ENCODE peak calls at places on chromosomes 16 and 17, in ten cellular contexts. One of them, this sample, is unnamed.
A peak's percentile ranks its signal among the peaks of the same experiment; 100 is the strongest.

GRCh38 chr17:83177611-83178532 is 98.5 kb downstream of the METRNL start:
- DNase-seq in BE2C: peak; percentile 4
- DNase-seq in WTC11: peak; percentile 7
- DNase-seq in PC-9: no peak
- DNase-seq in Panc1: no peak
- DNase-seq in brain microvascular endothelial cell: no peak
- DNase-seq in neural progenitor cell: no peak
- DNase-seq in fibroblast of mammary gland: no peak
- DNase-seq in mammary epithelial cell: no peak
- DNase-seq in GM10248: no peak
- DNase-seq in this sample: no peak

GRCh38 chr16:12437761-12438440 is 365.8 kb downstream of the CPPED1 start:
- DNase-seq in Panc1: no peak
- DNase-seq in WTC11: no peak
- DNase-seq in PC-9: no peak
- DNase-seq in brain microvascular endothelial cell: no peak
- DNase-seq in fibroblast of mammary gland: no peak
- DNase-seq in neural progenitor cell: no peak
- DNase-seq in mammary epithelial cell: no peak
- DNase-seq in GM10248: no peak
- DNase-seq in BE2C: no peak
- DNase-seq in this sample: no peak

GRCh38 chr17:81228420-81228819 is 5.7 kb upstream of the CEP131 start:
- DNase-seq in PC-9: no peak
- DNase-seq in BE2C: no peak
- DNase-seq in neural progenitor cell: no peak
- DNase-seq in GM10248: peak; percentile 57
- DNase-seq in WTC11: no peak
- DNase-seq in fibroblast of mammary gland: no peak
- DNase-seq in brain microvascular endothelial cell: no peak
- DNase-seq in mammary epithelial cell: no peak
- DNase-seq in Panc1: no peak
- DNase-seq in this sample: no peak

GRCh38 chr16:5024632-5025031 is 9.1 kb downstream of the NAGPA start:
- DNase-seq in PC-9: peak; percentile 29
- DNase-seq in fibroblast of mammary gland: peak; percentile 35
- DNase-seq in GM10248: no peak
- DNase-seq in BE2C: no peak
- DNase-seq in mammary epithelial cell: peak; percentile 45
- DNase-seq in WTC11: no peak
- DNase-seq in brain microvascular endothelial cell: no peak
- DNase-seq in Panc1: no peak
- DNase-seq in neural progenitor cell: peak; percentile 37
- DNase-seq in this sample: no peak

GRCh38 chr16:1642148-1642547 is 30.0 kb downstream of the CRAMP1 start:
- DNase-seq in brain microvascular endothelial cell: no peak
- DNase-seq in fibroblast of mammary gland: no peak
- DNase-seq in GM10248: no peak
- DNase-seq in BE2C: no peak
- DNase-seq in WTC11: no peak
- DNase-seq in neural progenitor cell: no peak
- DNase-seq in PC-9: no peak
- DNase-seq in Panc1: no peak
- DNase-seq in mammary epithelial cell: no peak
- DNase-seq in this sample: no peak

GRCh38 chr16:21071741-21072140 is 78.9 kb downstream of the DNAH3 start:
- DNase-seq in BE2C: no peak
- DNase-seq in PC-9: no peak
- DNase-seq in GM10248: no peak
- DNase-seq in mammary epithelial cell: peak; percentile 54
- DNase-seq in fibroblast of mammary gland: no peak
- DNase-seq in brain microvascular endothelial cell: no peak
- DNase-seq in WTC11: no peak
- DNase-seq in neural progenitor cell: no peak
- DNase-seq in Panc1: no peak
- DNase-seq in this sample: no peak

GRCh38 chr17:55351027-55351625 is 70.5 kb downstream of the MMD start:
- DNase-seq in PC-9: no peak
- DNase-seq in fibroblast of mammary gland: no peak
- DNase-seq in BE2C: no peak
- DNase-seq in brain microvascular endothelial cell: no peak
- DNase-seq in mammary epithelial cell: no peak
- DNase-seq in GM10248: no peak
- DNase-seq in Panc1: no peak
- DNase-seq in neural progenitor cell: no peak
- DNase-seq in WTC11: no peak
- DNase-seq in this sample: no peak

GRCh38 chr17:21072623-21073278 is 29.9 kb upstream of the USP22 start:
- DNase-seq in WTC11: peak; percentile 28
- DNase-seq in PC-9: no peak
- DNase-seq in fibroblast of mammary gland: no peak
- DNase-seq in brain microvascular endothelial cell: no peak
- DNase-seq in Panc1: no peak
- DNase-seq in BE2C: no peak
- DNase-seq in GM10248: no peak
- DNase-seq in mammary epithelial cell: no peak
- DNase-seq in neural progenitor cell: no peak
- DNase-seq in this sample: no peak

GRCh38 chr17:63279498-63280230 is 166.4 kb downstream of the CYB561 start:
- DNase-seq in PC-9: no peak
- DNase-seq in neural progenitor cell: no peak
- DNase-seq in mammary epithelial cell: peak; percentile 90
- DNase-seq in fibroblast of mammary gland: peak; percentile 88
- DNase-seq in brain microvascular endothelial cell: peak; percentile 32
- DNase-seq in BE2C: no peak
- DNase-seq in GM10248: no peak
- DNase-seq in WTC11: no peak
- DNase-seq in Panc1: no peak
- DNase-seq in this sample: no peak

GRCh38 chr17:9268546-9268945 is 247.2 kb downstream of the NTN1 start:
- DNase-seq in fibroblast of mammary gland: no peak
- DNase-seq in brain microvascular endothelial cell: no peak
- DNase-seq in BE2C: no peak
- DNase-seq in PC-9: no peak
- DNase-seq in WTC11: no peak
- DNase-seq in Panc1: no peak
- DNase-seq in neural progenitor cell: no peak
- DNase-seq in GM10248: no peak
- DNase-seq in mammary epithelial cell: no peak
- DNase-seq in this sample: no peak

GRCh38 chr17:49036270-49036626 is 39.1 kb downstream of the IGF2BP1 start:
- DNase-seq in neural progenitor cell: no peak
- DNase-seq in GM10248: no peak
- DNase-seq in fibroblast of mammary gland: no peak
- DNase-seq in Panc1: no peak
- DNase-seq in PC-9: no peak
- DNase-seq in mammary epithelial cell: no peak
- DNase-seq in BE2C: no peak
- DNase-seq in WTC11: no peak
- DNase-seq in brain microvascular endothelial cell: no peak
- DNase-seq in this sample: no peak
- TF ChIP-seq CTCF in neural progenitor cell: no peak
- TF ChIP-seq CTCF in GM10248: no peak
- TF ChIP-seq CTCF in fibroblast of mammary gland: no peak
- TF ChIP-seq CTCF in Panc1: no peak
- TF ChIP-seq CTCF in PC-9: no peak
- TF ChIP-seq CTCF in mammary epithelial cell: no peak
- TF ChIP-seq CTCF in BE2C: no peak
- TF ChIP-seq CTCF in WTC11: no peak
- TF ChIP-seq CTCF in brain microvascular endothelial cell: no peak
- TF ChIP-seq CTCF in this sample: no peak

DNA sequence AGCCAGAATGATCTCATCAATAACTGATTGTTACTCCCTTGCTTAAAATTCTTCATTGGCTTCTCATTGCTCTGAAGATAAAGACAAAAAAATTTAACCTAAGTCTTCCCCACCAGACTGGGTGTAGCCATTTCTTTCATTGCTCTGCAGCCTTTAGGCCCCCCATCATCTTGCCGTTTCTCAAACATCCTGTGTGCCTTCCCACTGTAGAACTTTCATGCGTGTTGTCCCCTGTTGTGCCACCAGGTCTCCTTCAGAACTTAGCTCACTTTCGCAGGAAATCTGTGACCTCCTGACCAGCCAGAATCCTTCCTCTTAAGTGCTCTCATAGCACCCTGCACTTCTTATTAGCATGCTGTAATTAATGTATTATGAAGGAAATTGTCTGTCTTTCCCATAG is 31.8 kb downstream of the TNRC6C start:
- DNase-seq in mammary epithelial cell: no peak
- DNase-seq in WTC11: no peak
- DNase-seq in GM10248: no peak
- DNase-seq in BE2C: no peak
- DNase-seq in PC-9: no peak
- DNase-seq in neural progenitor cell: no peak
- DNase-seq in fibroblast of mammary gland: no peak
- DNase-seq in brain microvascular endothelial cell: no peak
- DNase-seq in Panc1: no peak
- DNase-seq in this sample: no peak
- TF ChIP-seq CTCF in mammary epithelial cell: no peak
- TF ChIP-seq CTCF in WTC11: no peak
- TF ChIP-seq CTCF in GM10248: no peak
- TF ChIP-seq CTCF in BE2C: no peak
- TF ChIP-seq CTCF in PC-9: no peak
- TF ChIP-seq CTCF in neural progenitor cell: no peak
- TF ChIP-seq CTCF in fibroblast of mammary gland: no peak
- TF ChIP-seq CTCF in brain microvascular endothelial cell: no peak
- TF ChIP-seq CTCF in Panc1: no peak
- TF ChIP-seq CTCF in this sample: no peak

GRCh38 chr16:62254847-62255246 is 218.6 kb upstream of the CDH8 start:
- DNase-seq in WTC11: no peak
- DNase-seq in brain microvascular endothelial cell: no peak
- DNase-seq in GM10248: no peak
- DNase-seq in fibroblast of mammary gland: no peak
- DNase-seq in PC-9: no peak
- DNase-seq in BE2C: peak; percentile 74
- DNase-seq in neural progenitor cell: no peak
- DNase-seq in Panc1: no peak
- DNase-seq in mammary epithelial cell: peak; percentile 84
- DNase-seq in this sample: no peak

GRCh38 chr16:62253926-62254325 is 217.7 kb upstream of the CDH8 start:
- DNase-seq in BE2C: peak; percentile 13
- DNase-seq in fibroblast of mammary gland: no peak
- DNase-seq in PC-9: no peak
- DNase-seq in brain microvascular endothelial cell: no peak
- DNase-seq in WTC11: no peak
- DNase-seq in GM10248: no peak
- DNase-seq in Panc1: no peak
- DNase-seq in mammary epithelial cell: peak; percentile 93
- DNase-seq in neural progenitor cell: no peak
- DNase-seq in this sample: no peak

GRCh38 chr16:62249069-62249468 is 212.8 kb upstream of the CDH8 start:
- DNase-seq in PC-9: no peak
- DNase-seq in GM10248: no peak
- DNase-seq in brain microvascular endothelial cell: no peak
- DNase-seq in fibroblast of mammary gland: no peak
- DNase-seq in neural progenitor cell: no peak
- DNase-seq in Panc1: no peak
- DNase-seq in BE2C: no peak
- DNase-seq in WTC11: no peak
- DNase-seq in mammary epithelial cell: no peak
- DNase-seq in this sample: no peak
- TF ChIP-seq CTCF in PC-9: no peak
- TF ChIP-seq CTCF in GM10248: no peak
- TF ChIP-seq CTCF in brain microvascular endothelial cell: no peak
- TF ChIP-seq CTCF in fibroblast of mammary gland: no peak
- TF ChIP-seq CTCF in neural progenitor cell: peak; percentile 9
- TF ChIP-seq CTCF in Panc1: peak; percentile 13
- TF ChIP-seq CTCF in BE2C: peak; percentile 37
- TF ChIP-seq CTCF in WTC11: no peak
- TF ChIP-seq CTCF in mammary epithelial cell: no peak
- TF ChIP-seq CTCF in this sample: no peak

GRCh38 chr16:83952587-83952939 is 477 bp upstream of the OSGIN1 start:
- DNase-seq in brain microvascular endothelial cell: no peak
- DNase-seq in PC-9: no peak
- DNase-seq in WTC11: no peak
- DNase-seq in neural progenitor cell: no peak
- DNase-seq in BE2C: no peak
- DNase-seq in GM10248: no peak
- DNase-seq in mammary epithelial cell: no peak
- DNase-seq in fibroblast of mammary gland: peak; percentile 65
- DNase-seq in Panc1: no peak
- DNase-seq in this sample: no peak

GRCh38 chr16:83955218-83956130 is 2.4 kb downstream of the OSGIN1 start:
- DNase-seq in PC-9: no peak
- DNase-seq in GM10248: no peak
- DNase-seq in Panc1: no peak
- DNase-seq in WTC11: no peak
- DNase-seq in BE2C: no peak
- DNase-seq in mammary epithelial cell: no peak
- DNase-seq in brain microvascular endothelial cell: peak; percentile 55
- DNase-seq in neural progenitor cell: no peak
- DNase-seq in fibroblast of mammary gland: peak; percentile 58
- DNase-seq in this sample: no peak

GRCh38 chr16:83954577-83955016 is 1.6 kb downstream of the OSGIN1 start:
- DNase-seq in brain microvascular endothelial cell: peak; percentile 64
- DNase-seq in neural progenitor cell: no peak
- DNase-seq in Panc1: no peak
- DNase-seq in GM10248: no peak
- DNase-seq in BE2C: no peak
- DNase-seq in PC-9: peak; percentile 61
- DNase-seq in fibroblast of mammary gland: peak; percentile 28
- DNase-seq in WTC11: no peak
- DNase-seq in mammary epithelial cell: peak; percentile 28
- DNase-seq in this sample: no peak

GRCh38 chr16:83952940-83953795 is at the start of gene OSGIN1:
- DNase-seq in WTC11: no peak
- DNase-seq in GM10248: peak; percentile 88
- DNase-seq in brain microvascular endothelial cell: peak; percentile 91
- DNase-seq in PC-9: peak; percentile 93
- DNase-seq in mammary epithelial cell: peak; percentile 92
- DNase-seq in Panc1: peak; percentile 69
- DNase-seq in BE2C: peak; percentile 77
- DNase-seq in neural progenitor cell: peak; percentile 59
- DNase-seq in fibroblast of mammary gland: peak; percentile 92
- DNase-seq in this sample: peak; percentile 94

DNA sequence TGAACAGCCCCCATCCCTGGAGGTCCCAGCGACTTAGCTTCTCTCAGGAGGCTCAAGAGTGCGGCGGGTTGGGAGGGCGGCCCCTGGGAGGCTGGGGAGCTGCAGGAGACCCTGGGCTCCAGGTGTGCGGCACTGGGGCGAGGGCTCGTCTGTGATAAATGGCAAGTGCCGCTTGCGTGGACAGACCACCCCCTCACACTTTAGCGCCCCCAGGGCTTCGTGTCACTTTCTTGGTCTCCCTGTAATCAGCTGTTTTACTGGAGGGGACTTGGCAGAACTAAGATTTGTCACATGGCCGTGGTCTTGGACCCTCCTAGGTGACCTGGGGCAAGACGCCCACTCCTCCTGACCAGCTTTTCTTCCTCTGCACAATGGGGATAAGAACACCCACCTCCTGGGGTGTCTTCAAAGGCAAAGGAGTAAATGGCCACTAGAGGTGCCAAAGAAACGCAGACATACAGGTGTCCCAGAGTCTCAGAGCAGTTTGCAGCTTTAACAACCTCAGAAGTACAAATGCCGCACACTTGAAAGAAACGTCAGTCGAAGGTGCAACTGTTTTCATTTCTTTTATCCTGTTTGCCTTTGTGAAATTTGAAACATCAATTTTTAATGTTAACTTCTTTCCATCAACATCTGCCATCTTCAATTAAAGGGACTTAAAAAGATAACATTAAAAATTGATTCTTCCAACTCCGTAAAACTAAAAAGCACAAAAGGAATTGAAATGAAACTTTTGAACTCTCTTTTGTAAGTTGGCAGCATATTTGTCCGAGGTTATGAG is 946 bp downstream of the OSGIN1 start:
- DNase-seq in fibroblast of mammary gland: peak; percentile 30
- DNase-seq in BE2C: no peak
- DNase-seq in WTC11: no peak
- DNase-seq in mammary epithelial cell: peak; percentile 49
- DNase-seq in brain microvascular endothelial cell: peak; percentile 20
- DNase-seq in GM10248: peak; percentile 70
- DNase-seq in Panc1: peak; percentile 42
- DNase-seq in PC-9: peak; percentile 27
- DNase-seq in neural progenitor cell: peak; percentile 54
- DNase-seq in this sample: peak; percentile 35
- TF ChIP-seq CTCF in fibroblast of mammary gland: peak; percentile 55
- TF ChIP-seq CTCF in BE2C: peak; percentile 59
- TF ChIP-seq CTCF in WTC11: no peak
- TF ChIP-seq CTCF in mammary epithelial cell: peak; percentile 80
- TF ChIP-seq CTCF in brain microvascular endothelial cell: peak; percentile 80
- TF ChIP-seq CTCF in GM10248: peak; percentile 42
- TF ChIP-seq CTCF in Panc1: peak; percentile 80
- TF ChIP-seq CTCF in PC-9: peak; percentile 75
- TF ChIP-seq CTCF in neural progenitor cell: peak; percentile 54
- TF ChIP-seq CTCF in this sample: peak; percentile 44

This sample was measured in activated CD8-positive, alpha-beta T cell treated with anti-CD3 and anti-CD28 coated beads for 36 hours.